ENCODE peak calls at places on chromosome 3, in five cellular contexts. One of them, this sample, is unnamed.

GRCh38 chr3:133896002-133896761 is 500 bp upstream of the RAB6B start:
- DNase-seq in nephron progenitor cell: peak; percentile 39
- DNase-seq in NCI-H748 treated with DMSO at 0.1 percent for 48 hours: no peak
- DNase-seq in iris pigment epithelial cell: no peak
- DNase-seq in GM12878: no peak
- DNase-seq in this sample: no peak

GRCh38 chr3:108830991-108831390 is 8.4 kb downstream of the TRAT1 start:
- DNase-seq in nephron progenitor cell: no peak
- DNase-seq in NCI-H748 treated with DMSO at 0.1 percent for 48 hours: no peak
- DNase-seq in iris pigment epithelial cell: no peak
- DNase-seq in GM12878: no peak
- DNase-seq in this sample: no peak

GRCh38 chr3:121918779-121919483 is 24.7 kb downstream of the SLC15A2 start:
- DNase-seq in nephron progenitor cell: no peak
- DNase-seq in NCI-H748 treated with DMSO at 0.1 percent for 48 hours: no peak
- DNase-seq in iris pigment epithelial cell: no peak
- DNase-seq in GM12878: no peak
- DNase-seq in this sample: no peak

GRCh38 chr3:173398111-173398479 is 551 bp downstream of the NLGN1 start:
- DNase-seq in nephron progenitor cell: peak; percentile 40
- DNase-seq in NCI-H748 treated with DMSO at 0.1 percent for 48 hours: no peak
- DNase-seq in iris pigment epithelial cell: peak; percentile 30
- DNase-seq in GM12878: no peak
- DNase-seq in this sample: no peak

GRCh38 chr3:50316657-50317242 is 5.8 kb downstream of the HYAL2 start:
- DNase-seq in nephron progenitor cell: no peak
- DNase-seq in NCI-H748 treated with DMSO at 0.1 percent for 48 hours: no peak
- DNase-seq in iris pigment epithelial cell: peak; percentile 62
- DNase-seq in GM12878: no peak
- DNase-seq in this sample: no peak

GRCh38 chr3:129441782-129442181 is 1.8 kb downstream of the IFT122 start:
- DNase-seq in nephron progenitor cell: no peak
- DNase-seq in NCI-H748 treated with DMSO at 0.1 percent for 48 hours: no peak
- DNase-seq in iris pigment epithelial cell: peak; percentile 59
- DNase-seq in GM12878: no peak
- DNase-seq in this sample: no peak

GRCh38 chr3:131960324-131960723 is 74.5 kb downstream of the CPNE4 start:
- DNase-seq in nephron progenitor cell: no peak
- DNase-seq in NCI-H748 treated with DMSO at 0.1 percent for 48 hours: no peak
- DNase-seq in iris pigment epithelial cell: peak; percentile 61
- DNase-seq in GM12878: no peak
- DNase-seq in this sample: no peak

GRCh38 chr3:52341123-52341522 is 25.0 kb downstream of the DNAH1 start:
- DNase-seq in nephron progenitor cell: no peak
- DNase-seq in NCI-H748 treated with DMSO at 0.1 percent for 48 hours: no peak
- DNase-seq in iris pigment epithelial cell: no peak
- DNase-seq in GM12878: no peak
- DNase-seq in this sample: no peak

GRCh38 chr3:46299608-46300460 is 54.1 kb upstream of the CCR2 start:
- DNase-seq in nephron progenitor cell: no peak
- DNase-seq in NCI-H748 treated with DMSO at 0.1 percent for 48 hours: no peak
- DNase-seq in iris pigment epithelial cell: no peak
- DNase-seq in GM12878: no peak
- DNase-seq in this sample: no peak

GRCh38 chr3:196193037-196193737 is 18.0 kb downstream of the ZDHHC19 start:
- DNase-seq in nephron progenitor cell: no peak
- DNase-seq in NCI-H748 treated with DMSO at 0.1 percent for 48 hours: no peak
- DNase-seq in iris pigment epithelial cell: no peak
- DNase-seq in GM12878: no peak
- DNase-seq in this sample: no peak

GRCh38 chr3:152650177-152650576 is 184.8 kb upstream of the P2RY1 start:
- DNase-seq in nephron progenitor cell: no peak
- DNase-seq in NCI-H748 treated with DMSO at 0.1 percent for 48 hours: no peak
- DNase-seq in iris pigment epithelial cell: no peak
- DNase-seq in GM12878: no peak
- DNase-seq in this sample: no peak

GRCh38 chr3:134852893-134853351 is 57.9 kb downstream of the EPHB1 start:
- DNase-seq in nephron progenitor cell: no peak
- DNase-seq in NCI-H748 treated with DMSO at 0.1 percent for 48 hours: no peak
- DNase-seq in iris pigment epithelial cell: no peak
- DNase-seq in GM12878: peak; percentile 91
- DNase-seq in this sample: peak; percentile 85

This sample was measured in GM12864.